ENCODE peak calls at places on chromosomes 12 and 14, in eight cellular contexts. P is WTC11, S is A549, Y is IMR-90, Q is SK-N-SH, C is GM12878, D is H1, W is HepG2. X is an unnamed sample.

GRCh38 chr14:30034049-30034635 is 106.5 kb upstream of the PRKD1 start:
- DNase-seq in S (no peak), W (no peak), D (no peak), Y (peak; percentile 17), Q (no peak), C (no peak), P (no peak), X (no peak)

GRCh38 chr12:132078190-132078589 is 65.9 kb downstream of the DDX51 start:
- DNase-seq in S (no peak), W (no peak), P (no peak), Q (no peak), Y (peak; percentile 91), C (no peak), D (no peak), X (no peak)

GRCh38 chr14:75147423-75148071 is 20.7 kb upstream of the NEK9 start:
- DNase-seq in D (peak; percentile 57), C (no peak), Q (no peak), S (no peak), P (peak; percentile 55), Y (peak; percentile 72), W (peak; percentile 97), X (no peak)

GRCh38 chr14:101780887-101781239 is 19.4 kb downstream of the PPP2R5C start:
- DNase-seq in D (peak; percentile 65), S (no peak), Q (no peak), P (peak; percentile 59), C (no peak), Y (no peak), W (no peak), X (no peak)

GRCh38 chr14:76772300-76773187 is 11.3 kb downstream of the VASH1 start:
- DNase-seq in C (no peak), Y (peak; percentile 61), W (no peak), Q (no peak), P (no peak), D (peak; percentile 49), S (no peak), X (peak; percentile 77)

GRCh38 chr12:131793623-131794022 is 34.6 kb upstream of the MMP17 start:
- DNase-seq in C (no peak), D (no peak), W (no peak), S (no peak), P (no peak), Q (no peak), Y (peak; percentile 17), X (no peak)

GRCh38 chr14:37711499-37712475 is 116.4 kb downstream of the TTC6 start:
- DNase-seq in Y (no peak), P (no peak), Q (no peak), S (no peak), D (no peak), W (peak; percentile 96), C (no peak), X (no peak)

GRCh38 chr12:74537126-74537706 is 419 bp upstream of the ATXN7L3B start:
- DNase-seq in C (peak; percentile 48), Q (peak; percentile 50), D (no peak), S (peak; percentile 56), P (no peak), Y (peak; percentile 69), W (peak; percentile 56), X (peak; percentile 25)

GRCh38 chr12:24778486-24779304 is 170.2 kb downstream of the BCAT1 start:
- DNase-seq in C (peak; percentile 8), W (peak; percentile 58), S (peak; percentile 5), P (no peak), Y (peak; percentile 75), D (no peak), Q (peak; percentile 11), X (peak; percentile 49)

GRCh38 chr12:9673404-9674225 is 4.1 kb downstream of the CLEC2D start:
- DNase-seq in W (peak; percentile 14), C (no peak), Y (peak; percentile 92), D (no peak), S (peak; percentile 18), P (peak; percentile 32), Q (peak; percentile 23), X (peak; percentile 81)

GRCh38 chr12:116515674-116516073 is 43.5 kb upstream of the MAP1LC3B2 start:
- DNase-seq in P (no peak), W (no peak), Q (no peak), S (no peak), C (no peak), D (no peak), Y (no peak), X (no peak)

DNA sequence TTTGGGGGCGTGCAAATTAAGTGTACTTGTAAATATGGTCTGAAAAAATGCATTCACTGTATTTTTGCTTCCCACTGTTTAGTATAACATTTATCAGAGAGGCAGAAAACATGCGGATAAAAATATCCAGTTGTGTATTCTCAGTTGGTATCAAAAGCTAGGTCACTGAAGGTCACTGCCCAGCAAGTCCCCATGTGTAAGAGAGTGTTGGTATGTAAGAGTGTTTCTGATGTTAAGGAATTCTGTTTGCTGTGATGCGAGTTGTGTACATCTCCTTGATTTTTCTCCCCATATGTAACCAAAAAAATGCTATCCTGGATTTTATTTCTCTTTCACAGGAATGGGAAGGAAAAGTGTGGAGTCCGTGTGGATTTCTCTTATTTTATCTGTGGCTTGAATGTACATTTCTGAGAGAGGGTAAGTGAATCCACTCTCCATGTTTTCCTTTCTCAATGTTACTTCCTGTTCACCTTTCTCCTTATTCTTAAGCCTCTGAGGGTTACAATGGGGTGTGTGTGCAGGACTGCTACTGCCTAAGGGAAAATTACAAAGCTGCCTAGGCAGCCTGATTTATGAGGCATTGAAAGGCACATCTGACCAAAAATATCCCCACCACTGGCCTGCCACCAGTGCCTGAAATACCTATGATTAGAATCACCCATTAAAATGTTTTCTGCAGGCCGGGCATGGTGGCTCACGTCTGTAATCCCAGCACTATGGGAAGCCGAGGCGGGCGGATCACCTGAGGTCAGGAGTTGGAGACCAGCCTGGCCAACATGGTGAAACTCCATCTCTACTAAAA is 97.9 kb upstream of the USP44 start:
- DNase-seq in Q (no peak), C (no peak), P (no peak), D (no peak), W (no peak), Y (peak; percentile 62), S (peak; percentile 76), X (no peak)
- TF ChIP-seq USF2 in Q (no peak), C (no peak), P (no peak), D (no peak), W (no peak), Y (no peak), S (no peak), X (no peak)

GRCh38 chr12:64572241-64572640 is 38.1 kb upstream of the RASSF3 start:
- DNase-seq in W (no peak), D (no peak), Q (no peak), S (no peak), Y (no peak), C (no peak), P (no peak), X (no peak)

GRCh38 chr12:64568313-64568712 is 42.0 kb upstream of the RASSF3 start:
- DNase-seq in Y (no peak), D (no peak), S (no peak), Q (no peak), W (no peak), C (no peak), P (no peak), X (peak; percentile 16)

GRCh38 chr12:64574837-64575236 is 35.5 kb upstream of the RASSF3 start:
- DNase-seq in Q (no peak), Y (no peak), P (no peak), C (no peak), W (no peak), S (no peak), D (no peak), X (no peak)

GRCh38 chr12:64569923-64570595 is 40.2 kb upstream of the RASSF3 start:
- DNase-seq in Q (no peak), W (no peak), S (no peak), P (no peak), C (no peak), D (no peak), Y (no peak), X (no peak)

GRCh38 chr12:64571346-64571745 is 38.9 kb upstream of the RASSF3 start:
- DNase-seq in P (no peak), D (no peak), W (no peak), S (no peak), Y (no peak), C (no peak), Q (no peak), X (no peak)
- TF ChIP-seq USF2 in P (no peak), D (no peak), W (no peak), S (no peak), Y (no peak), C (no peak), Q (no peak), X (no peak)

GRCh38 chr12:122841544-122842321 is 6.5 kb downstream of the HIP1R start:
- DNase-seq in C (no peak), S (peak; percentile 50), W (peak; percentile 66), P (no peak), D (no peak), Y (peak; percentile 82), Q (peak; percentile 55), X (no peak)
- TF ChIP-seq USF2 in C (no peak), S (no peak), W (no peak), P (no peak), D (no peak), Y (no peak), Q (no peak), X (no peak)

GRCh38 chr12:52521175-52521574 is 981 bp upstream of the KRT5 start:
- DNase-seq in C (no peak), Q (no peak), D (peak; percentile 45), Y (no peak), P (no peak), W (no peak), S (no peak), X (no peak)
- TF ChIP-seq USF2 in C (no peak), Q (no peak), D (no peak), Y (no peak), P (no peak), W (no peak), S (no peak), X (no peak)

X was measured in K562.